ENCODE peak calls at places on chromosomes 13 and 19, in four cellular contexts. I is IMR-90, M is mesenchymal stem cell, G is neuronal stem cell. J is an unnamed sample.

GRCh38 chr13:74135306-74136088 is 1.3 kb upstream of the KLF12 start:
- DNase-seq in G (peak; percentile 78), I (peak; percentile 75), M (peak; percentile 78), J (peak; percentile 76)

GRCh38 chr19:30719189-30719990 is 347.2 kb downstream of the ZNF536 start:
- DNase-seq in M (peak; percentile 5), G (no peak), I (no peak), J (peak; percentile 41)

GRCh38 chr13:112975401-112975939 is 6.5 kb downstream of the MCF2L start:
- DNase-seq in I (no peak), M (no peak), G (no peak), J (no peak)

GRCh38 chr19:5903054-5903501 is 512 bp downstream of the NDUFA11 start:
- DNase-seq in I (peak; percentile 49), M (peak; percentile 62), G (no peak), J (no peak)

GRCh38 chr13:54775501-54776191 is 1747.0 kb downstream of the OLFM4 start:
- DNase-seq in M (no peak), G (no peak), I (no peak), J (no peak)

GRCh38 chr19:38452430-38453366 is 19.2 kb downstream of the RYR1 start:
- DNase-seq in G (no peak), I (no peak), M (no peak), J (peak; percentile 99)

GRCh38 chr13:98182589-98182988 is 5.5 kb upstream of the RNF113B start:
- DNase-seq in I (no peak), M (no peak), G (no peak), J (no peak)

GRCh38 chr13:44816701-44817684 is 172.3 kb downstream of the NUFIP1 start:
- DNase-seq in I (peak; percentile 49), M (peak; percentile 55), G (no peak), J (no peak)

GRCh38 chr13:106533101-106533939 is 2.1 kb downstream of the EFNB2 start:
- DNase-seq in G (peak; percentile 68), I (peak; percentile 78), M (peak; percentile 83), J (peak; percentile 79)

GRCh38 chr13:102825921-102826706 is 19.7 kb upstream of the ERCC5 start:
- DNase-seq in G (no peak), M (peak; percentile 84), I (peak; percentile 93), J (no peak)

GRCh38 chr13:96492758-96493157 is 402.9 kb downstream of the HS6ST3 start:
- DNase-seq in G (no peak), I (no peak), M (no peak), J (no peak)

GRCh38 chr19:17936379-17936778 is 3.6 kb downstream of the CCDC124 start:
- DNase-seq in I (no peak), M (no peak), G (no peak), J (no peak)

GRCh38 chr19:17929056-17929455 is 3.8 kb upstream of the CCDC124 start:
- DNase-seq in G (no peak), I (no peak), M (no peak), J (no peak)

GRCh38 chr19:17933414-17934129 is 757 bp downstream of the CCDC124 start:
- DNase-seq in G (no peak), M (peak; percentile 42), I (peak; percentile 42), J (no peak)

GRCh38 chr19:17932485-17933338 is at the start of gene CCDC124:
- DNase-seq in I (peak; percentile 89), G (peak; percentile 92), M (peak; percentile 94), J (peak; percentile 95)

DNA sequence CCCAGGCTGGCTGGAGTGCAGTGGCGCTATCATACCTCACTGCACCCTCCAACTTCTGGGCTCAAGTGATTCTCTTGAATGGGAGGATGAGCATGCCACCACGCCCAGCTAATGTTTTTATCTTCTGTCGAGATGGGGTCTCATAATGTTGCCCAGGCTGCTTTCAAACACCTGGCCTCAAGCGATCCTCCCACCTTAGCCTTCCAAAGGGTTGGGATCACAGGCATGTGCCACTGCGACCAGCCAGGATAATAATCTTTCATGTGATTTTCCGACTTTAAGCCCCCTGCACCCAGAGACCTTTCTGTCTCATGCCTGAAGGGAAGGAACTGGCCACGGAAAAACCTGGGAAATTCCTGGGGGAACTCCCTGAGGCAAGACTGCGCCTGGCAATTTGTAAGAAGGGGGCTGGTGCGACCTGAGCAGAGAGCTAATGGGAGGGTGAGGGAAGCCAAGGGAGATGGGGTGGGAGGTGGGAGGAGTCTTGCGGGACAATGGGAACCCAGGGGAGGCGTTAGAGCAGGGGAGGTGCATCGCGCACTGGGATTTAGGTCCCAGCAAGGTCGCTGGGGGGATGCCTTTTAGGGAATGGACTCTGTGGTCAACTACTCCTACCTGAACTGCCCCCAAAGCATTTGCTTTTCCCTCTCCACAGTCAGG is 1.2 kb upstream of the CCDC124 start:
- DNase-seq in G (peak; percentile 65), M (peak; percentile 49), I (no peak), J (peak; percentile 92)
- H2BK120ac ChIP-seq in G (no peak overlapping the region), M (no peak overlapping the region), I (no peak overlapping the region), J (peak overlapping the region; percentile 74)

GRCh38 chr13:114108894-114109293 is 23.5 kb downstream of the RASA3 start:
- DNase-seq in I (no peak), G (no peak), M (no peak), J (no peak)

GRCh38 chr13:114111577-114111976 is 20.8 kb downstream of the RASA3 start:
- DNase-seq in I (peak; percentile 97), M (peak; percentile 99), G (no peak), J (no peak)

GRCh38 chr13:114108141-114108761 is 24.2 kb downstream of the RASA3 start:
- DNase-seq in G (no peak), M (no peak), I (no peak), J (no peak)

GRCh38 chr13:114109646-114110045 is 22.8 kb downstream of the RASA3 start:
- DNase-seq in G (no peak), I (no peak), M (no peak), J (no peak)

DNA sequence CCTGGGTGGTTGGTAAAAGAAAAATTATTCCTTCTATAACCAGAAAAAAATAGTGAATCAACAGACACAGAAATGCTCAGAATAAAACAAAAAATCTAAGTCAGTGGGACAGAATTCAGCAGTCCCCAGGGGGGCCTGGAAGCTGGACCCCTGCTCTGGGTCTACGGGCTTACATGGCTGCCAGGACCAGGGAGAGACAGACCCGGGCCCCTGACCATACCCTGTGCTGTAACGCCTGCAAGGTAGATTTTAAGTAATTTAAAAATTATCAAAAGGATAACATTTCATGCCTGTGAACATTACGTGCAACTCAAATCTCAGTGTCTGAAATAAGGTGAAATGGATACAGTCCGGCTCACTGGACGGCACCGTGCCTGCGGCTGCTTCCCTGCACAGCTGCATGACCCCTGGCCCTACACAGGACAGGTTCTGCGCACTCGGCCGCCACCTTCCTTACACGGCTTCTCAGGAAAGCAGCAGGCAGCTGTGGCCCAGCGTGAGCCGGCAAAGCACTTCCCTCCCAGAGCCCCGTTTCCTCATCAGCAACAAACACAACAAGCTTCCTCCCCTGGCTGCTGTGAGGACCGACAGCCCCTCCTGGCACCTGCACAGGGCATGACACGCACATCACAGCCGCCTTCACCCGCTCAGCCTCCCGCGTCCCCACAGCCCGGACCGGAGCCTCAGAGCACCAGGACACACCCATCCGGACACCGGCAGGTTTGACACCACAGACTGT is 22.2 kb downstream of the RASA3 start:
- DNase-seq in I (no peak), M (peak; percentile 61), G (no peak), J (peak; percentile 73)
- H4K91ac ChIP-seq in I (peak overlapping the region; percentile 37), M (peak overlapping the region; percentile 89), G (peak overlapping the region; percentile 81), J (no peak overlapping the region)

DNA sequence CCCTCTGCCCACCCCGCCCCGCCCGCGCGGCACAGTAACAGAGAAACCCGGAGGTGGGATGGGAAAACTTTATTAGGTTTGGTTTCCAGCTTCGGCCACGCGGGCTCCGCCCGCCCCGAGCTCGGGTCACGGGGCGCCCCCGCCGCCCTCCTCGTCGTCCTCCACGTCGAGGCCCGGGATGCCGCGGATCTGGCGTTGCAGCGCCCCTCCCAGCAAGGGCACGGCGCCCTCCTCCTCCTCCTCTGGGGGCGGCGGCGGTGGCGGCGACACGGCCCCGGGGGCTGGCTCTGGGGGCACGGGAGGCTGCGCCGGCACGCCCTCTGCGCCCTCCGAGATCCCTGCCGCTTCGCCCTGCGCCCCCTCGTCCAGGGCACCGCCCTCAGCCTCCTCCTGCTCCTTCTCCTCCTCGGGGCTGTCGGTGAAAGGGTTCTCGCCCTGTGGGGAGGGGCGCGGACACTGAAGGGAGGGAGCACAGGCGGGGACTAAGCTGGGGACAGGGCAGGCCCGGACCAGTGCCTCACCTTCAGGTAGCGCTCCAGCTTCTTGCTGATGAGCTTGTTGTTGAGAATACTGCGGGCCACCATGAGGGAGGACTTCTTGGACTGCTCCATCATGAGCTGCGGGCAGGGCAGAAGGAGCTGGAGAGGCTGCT is 535 bp upstream of the AKAP8 start:
- DNase-seq in M (peak; percentile 51), I (peak; percentile 11), G (no peak), J (peak; percentile 89)
- H2BK120ac ChIP-seq in M (peak overlapping the region; percentile 71), I (no peak overlapping the region), G (no peak overlapping the region), J (no peak overlapping the region)

GRCh38 chr13:100063333-100063732 is 25.6 kb upstream of the PCCA start:
- DNase-seq in I (peak; percentile 44), G (no peak), M (peak; percentile 49), J (no peak)
- H4K91ac ChIP-seq in I (no peak overlapping the region), G (no peak overlapping the region), M (no peak overlapping the region), J (no peak overlapping the region)

J was measured in H9.